ENCODE peak calls at places on chromosomes 6 and 20, in seven cellular contexts. A, M, D, B, G, K and W are unnamed samples.
A peak's percentile ranks its signal among the peaks of the same experiment; 100 is the strongest.

GRCh38 chr20:20820104-20820503 is 107.7 kb upstream of the RALGAPA2 start:
- DNase-seq in G (no peak), K (no peak), A (no peak), M (peak; percentile 70), D (no peak), B (no peak), W (no peak)

GRCh38 chr6:16249971-16250370 is 11.6 kb downstream of the GMPR start:
- DNase-seq in M (peak; percentile 65), D (no peak), G (peak; percentile 48), B (no peak), K (no peak), A (no peak), W (no peak)

GRCh38 chr6:151389640-151390275 is 1.6 kb downstream of the ZBTB2 start:
- DNase-seq in D (peak; percentile 74), K (no peak), B (peak; percentile 86), A (peak; percentile 83), M (peak; percentile 83), G (peak; percentile 74), W (no peak)

GRCh38 chr20:18747090-18747489 is 66.5 kb upstream of the SCP2D1 start:
- DNase-seq in A (no peak), B (no peak), D (no peak), G (no peak), K (no peak), M (no peak), W (no peak)

GRCh38 chr6:170135821-170136471 is 154.9 kb downstream of the DLL1 start:
- DNase-seq in A (no peak), K (no peak), B (no peak), D (no peak), M (peak; percentile 3), G (no peak), W (no peak)

GRCh38 chr6:82022614-82023102 is 224.9 kb downstream of the IBTK start:
- DNase-seq in K (no peak), A (peak; percentile 73), D (no peak), M (no peak), B (no peak), G (peak; percentile 74), W (no peak)

GRCh38 chr20:1626528-1627192 is 6.9 kb upstream of the SIRPB1 start:
- DNase-seq in B (no peak), G (no peak), D (no peak), K (no peak), A (no peak), M (no peak), W (no peak)

GRCh38 chr20:51639206-51639832 is 96.8 kb upstream of the NFATC2 start:
- DNase-seq in B (peak; percentile 78), M (peak; percentile 90), G (peak; percentile 70), D (peak; percentile 66), K (peak; percentile 3), A (peak; percentile 60), W (peak; percentile 28)

GRCh38 chr6:73695619-73696421 is at the start of gene CD109:
- DNase-seq in A (peak; percentile 88), K (peak; percentile 38), D (peak; percentile 11), M (peak; percentile 83), B (no peak), G (peak; percentile 84), W (peak; percentile 33)

GRCh38 chr20:37872161-37872560 is 30.8 kb upstream of the VSTM2L start:
- DNase-seq in A (no peak), G (no peak), D (no peak), M (no peak), K (no peak), B (no peak), W (no peak)

GRCh38 chr20:13292486-13292885 is 71.4 kb downstream of the ISM1 start:
- DNase-seq in M (no peak), B (no peak), K (no peak), G (no peak), A (no peak), D (no peak), W (no peak)

GRCh38 chr20:39941235-39941634 is 747.8 kb downstream of the MAFB start:
- DNase-seq in A (no peak), G (no peak), D (no peak), K (no peak), B (no peak), M (no peak), W (no peak)

GRCh38 chr6:167793421-167793820 is 33.3 kb upstream of the AFDN start:
- DNase-seq in D (peak; percentile 39), B (no peak), G (peak; percentile 5), M (no peak), A (peak; percentile 46), K (no peak), W (no peak)

GRCh38 chr20:63335711-63336110 is 25.4 kb downstream of the CHRNA4 start:
- DNase-seq in M (no peak), B (no peak), D (no peak), G (no peak), A (no peak), K (no peak), W (no peak)

GRCh38 chr20:63334356-63334755 is 26.8 kb downstream of the CHRNA4 start:
- DNase-seq in D (no peak), K (no peak), A (no peak), B (no peak), M (no peak), G (no peak), W (no peak)

GRCh38 chr20:63336232-63336752 is 24.9 kb downstream of the CHRNA4 start:
- DNase-seq in K (no peak), G (no peak), D (no peak), B (no peak), M (no peak), A (no peak), W (no peak)

GRCh38 chr20:63333241-63333836 is 27.8 kb downstream of the CHRNA4 start:
- DNase-seq in D (no peak), K (no peak), G (no peak), A (no peak), M (no peak), B (no peak), W (no peak)

DNA sequence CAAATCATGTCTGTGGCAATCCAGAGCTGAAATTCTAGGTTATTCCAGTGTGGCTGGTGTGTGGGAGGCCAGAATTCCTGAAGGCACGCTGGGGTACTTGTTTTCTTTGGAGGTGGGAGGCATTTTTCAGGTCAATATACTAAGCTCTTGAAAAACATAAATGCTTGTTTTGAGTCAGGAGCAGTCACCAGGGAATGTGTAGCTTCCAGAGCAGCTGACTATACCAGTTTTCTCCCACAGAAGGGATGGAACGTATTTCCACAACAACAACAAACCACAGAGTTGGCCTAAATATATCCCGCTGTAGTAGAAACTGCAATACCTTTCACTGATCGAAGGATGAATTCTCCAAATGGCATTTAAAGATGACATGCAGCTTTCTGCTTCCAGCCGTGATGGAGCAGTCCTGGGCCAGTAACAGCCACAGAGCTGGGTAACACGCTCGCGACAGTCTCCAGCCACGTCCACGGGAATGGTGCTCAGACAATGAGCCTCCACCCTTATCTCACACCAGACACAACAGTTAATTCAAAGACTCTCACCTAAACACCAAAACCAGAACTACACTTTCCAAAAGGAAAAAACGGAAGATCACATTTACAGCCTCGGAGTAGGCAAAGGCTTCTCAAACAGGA is 23.2 kb downstream of the CHRNA4 start:
- DNase-seq in K (no peak), M (no peak), D (no peak), B (no peak), G (peak; percentile 36), A (no peak), W (no peak)
- H3K4me3 ChIP-seq in K (no peak overlapping the region), M (no peak overlapping the region), D (no peak overlapping the region), B (no peak overlapping the region), G (no peak overlapping the region), A (no peak overlapping the region), W (no peak overlapping the region)

GRCh38 chr6:111478749-111479148 is 4.3 kb downstream of the REV3L start:
- DNase-seq in M (peak; percentile 21), K (peak; percentile 28), G (peak; percentile 79), D (no peak), A (peak; percentile 64), B (no peak), W (peak; percentile 31)

GRCh38 chr6:111481836-111482235 is 1.2 kb downstream of the REV3L start:
- DNase-seq in K (no peak), G (no peak), A (no peak), B (no peak), M (no peak), D (no peak), W (no peak)

GRCh38 chr6:111482236-111482958 is 621 bp downstream of the REV3L start:
- DNase-seq in M (peak; percentile 51), D (peak; percentile 57), G (peak; percentile 33), A (peak; percentile 67), K (peak; percentile 52), B (peak; percentile 69), W (peak; percentile 63)

GRCh38 chr6:111482959-111483735 is at the start of gene REV3L:
- DNase-seq in B (peak; percentile 87), G (peak; percentile 89), A (peak; percentile 80), D (peak; percentile 92), K (peak; percentile 87), M (peak; percentile 97), W (peak; percentile 95)

DNA sequence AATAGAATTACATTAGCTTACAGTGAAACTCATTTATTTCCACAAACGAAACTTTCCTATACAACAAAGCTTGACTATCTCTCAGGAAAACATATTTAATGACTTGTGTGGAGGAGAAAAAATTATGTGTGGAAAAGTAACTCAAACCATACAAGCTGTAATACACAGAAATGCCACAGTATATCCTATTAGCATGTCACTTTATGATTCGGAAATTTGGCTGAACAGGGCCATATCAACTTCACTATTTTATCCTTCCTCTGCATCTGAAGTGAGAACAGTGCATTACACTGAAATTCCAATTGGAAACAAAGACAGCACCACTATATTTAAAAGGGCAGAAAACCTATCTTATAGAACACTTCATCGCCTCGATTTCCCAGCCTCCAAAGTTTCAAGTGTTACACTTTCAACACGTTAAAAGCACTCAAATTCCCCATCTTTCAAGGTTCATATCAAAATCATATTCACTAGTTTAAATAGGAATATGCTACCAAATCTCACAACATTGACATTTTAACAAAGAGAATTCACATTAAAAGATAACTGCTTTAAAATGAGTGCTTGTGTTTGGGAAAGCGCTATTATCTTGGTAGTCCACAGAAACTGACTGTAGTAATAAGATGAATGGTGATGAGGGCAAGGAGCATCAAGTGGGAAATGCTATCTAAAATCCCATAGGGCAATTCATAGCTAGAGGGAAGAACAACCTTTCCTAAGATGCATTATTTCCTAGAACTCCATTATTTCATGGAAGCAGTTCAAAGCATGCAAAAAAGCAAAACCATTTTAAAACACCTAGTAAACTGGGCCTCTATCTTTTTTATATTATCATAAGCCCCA is 1.8 kb downstream of the REV3L start:
- DNase-seq in D (no peak), G (no peak), K (no peak), M (no peak), A (peak; percentile 43), B (no peak), W (no peak)
- H3K4me3 ChIP-seq in D (peak overlapping the region; percentile 94), G (peak overlapping the region; percentile 69), K (peak overlapping the region; percentile 93), M (peak overlapping the region; percentile 69), A (peak overlapping the region; percentile 95), B (peak overlapping the region; percentile 96), W (peak overlapping the region; percentile 70)

DNA sequence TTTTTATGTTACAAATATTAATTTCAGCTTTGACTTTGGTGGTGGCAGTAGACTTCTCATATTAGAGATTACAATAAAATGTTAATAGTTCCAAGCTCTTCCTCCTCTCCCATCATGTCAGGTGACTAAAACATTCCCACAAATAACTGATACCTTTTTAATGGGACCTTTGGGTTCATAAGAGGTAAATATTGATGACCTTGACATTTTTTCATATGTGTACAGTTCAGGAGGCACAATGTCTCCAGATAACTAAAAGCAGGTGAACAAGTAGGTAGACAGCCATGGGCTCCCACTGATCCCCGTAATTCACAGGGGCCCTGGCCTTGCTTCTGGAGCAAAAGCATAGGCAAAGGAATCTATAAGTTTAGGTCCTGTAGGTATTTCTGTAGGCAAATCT is 317.7 kb downstream of the SOX4 start:
- DNase-seq in K (no peak), A (no peak), B (no peak), M (no peak), G (no peak), D (no peak), W (no peak)
- H3K4me3 ChIP-seq in K (no peak overlapping the region), A (no peak overlapping the region), B (no peak overlapping the region), M (no peak overlapping the region), G (no peak overlapping the region), D (no peak overlapping the region), W (no peak overlapping the region)

GRCh38 chr6:46691052-46691451 is 3.4 kb downstream of the TDRD6 start:
- DNase-seq in A (no peak), K (no peak), M (no peak), B (no peak), D (no peak), G (no peak), W (no peak)
- H3K4me3 ChIP-seq in A (no peak overlapping the region), K (no peak overlapping the region), M (no peak overlapping the region), B (no peak overlapping the region), D (no peak overlapping the region), G (no peak overlapping the region), W (no peak overlapping the region)